ENCODE peak calls at places on chromosomes 11 and 22, in six cellular contexts. C is Panc1, D is K562, S is HCT116, L is HepG2, T is GM12878. Q is an unnamed sample.

GRCh38 chr11:20668844-20669832 is at the start of gene NELL1:
- DNase-seq in D (no peak), T (no peak), L (no peak), S (no peak), C (no peak), Q (peak; percentile 79)

GRCh38 chr11:66479741-66480115 is 506 bp upstream of the DPP3 start:
- DNase-seq in D (no peak), T (no peak), C (peak; percentile 30), S (no peak), L (peak; percentile 71), Q (no peak)

GRCh38 chr11:49302360-49302759 is 94.0 kb upstream of the FOLH1 start:
- DNase-seq in C (no peak), D (no peak), T (no peak), S (no peak), L (no peak), Q (no peak)

GRCh38 chr11:133956650-133957633 is at the start of gene IGSF9B:
- DNase-seq in D (peak; percentile 46), L (no peak), C (peak; percentile 17), S (peak; percentile 67), T (peak; percentile 49), Q (peak; percentile 98)

GRCh38 chr11:117610901-117611300 is 186.1 kb downstream of the DSCAML1 start:
- DNase-seq in C (no peak), S (no peak), D (no peak), L (no peak), T (no peak), Q (no peak)

GRCh38 chr11:2787816-2788750 is 88.3 kb upstream of the KCNQ1OT1 start:
- DNase-seq in C (no peak), T (no peak), D (no peak), S (no peak), L (peak; percentile 61), Q (no peak)

GRCh38 chr11:208917-209260 is 1.4 kb downstream of the RIC8A start:
- DNase-seq in C (no peak), S (no peak), L (no peak), T (no peak), D (no peak), Q (no peak)

GRCh38 chr11:66529655-66530054 is 16.2 kb downstream of the ZDHHC24 start:
- DNase-seq in D (no peak), T (no peak), C (no peak), S (no peak), L (no peak), Q (no peak)

GRCh38 chr11:132349806-132350733 is 979.7 kb downstream of the NTM start:
- DNase-seq in L (no peak), T (no peak), C (no peak), D (no peak), S (no peak), Q (no peak)

GRCh38 chr11:98565311-98565710 is 455.4 kb upstream of the CNTN5 start:
- DNase-seq in S (no peak), D (no peak), T (no peak), C (no peak), L (no peak), Q (no peak)

GRCh38 chr11:16856022-16856471 is 117.6 kb downstream of the C11orf58 start:
- DNase-seq in T (no peak), L (no peak), C (no peak), S (no peak), D (no peak), Q (no peak)
- TF ChIP-seq SIN3A in T (no peak), L (no peak), C (no peak), S (no peak), D (no peak), Q (no peak)

GRCh38 chr11:119583585-119583984 is 145.4 kb downstream of the NECTIN1 start:
- DNase-seq in S (no peak), D (no peak), C (no peak), L (no peak), T (no peak), Q (no peak)
- TF ChIP-seq CTCF in S (no peak), D (peak; percentile 66), C (peak; percentile 62), L (no peak), T (peak; percentile 18), Q (peak; percentile 52)

DNA sequence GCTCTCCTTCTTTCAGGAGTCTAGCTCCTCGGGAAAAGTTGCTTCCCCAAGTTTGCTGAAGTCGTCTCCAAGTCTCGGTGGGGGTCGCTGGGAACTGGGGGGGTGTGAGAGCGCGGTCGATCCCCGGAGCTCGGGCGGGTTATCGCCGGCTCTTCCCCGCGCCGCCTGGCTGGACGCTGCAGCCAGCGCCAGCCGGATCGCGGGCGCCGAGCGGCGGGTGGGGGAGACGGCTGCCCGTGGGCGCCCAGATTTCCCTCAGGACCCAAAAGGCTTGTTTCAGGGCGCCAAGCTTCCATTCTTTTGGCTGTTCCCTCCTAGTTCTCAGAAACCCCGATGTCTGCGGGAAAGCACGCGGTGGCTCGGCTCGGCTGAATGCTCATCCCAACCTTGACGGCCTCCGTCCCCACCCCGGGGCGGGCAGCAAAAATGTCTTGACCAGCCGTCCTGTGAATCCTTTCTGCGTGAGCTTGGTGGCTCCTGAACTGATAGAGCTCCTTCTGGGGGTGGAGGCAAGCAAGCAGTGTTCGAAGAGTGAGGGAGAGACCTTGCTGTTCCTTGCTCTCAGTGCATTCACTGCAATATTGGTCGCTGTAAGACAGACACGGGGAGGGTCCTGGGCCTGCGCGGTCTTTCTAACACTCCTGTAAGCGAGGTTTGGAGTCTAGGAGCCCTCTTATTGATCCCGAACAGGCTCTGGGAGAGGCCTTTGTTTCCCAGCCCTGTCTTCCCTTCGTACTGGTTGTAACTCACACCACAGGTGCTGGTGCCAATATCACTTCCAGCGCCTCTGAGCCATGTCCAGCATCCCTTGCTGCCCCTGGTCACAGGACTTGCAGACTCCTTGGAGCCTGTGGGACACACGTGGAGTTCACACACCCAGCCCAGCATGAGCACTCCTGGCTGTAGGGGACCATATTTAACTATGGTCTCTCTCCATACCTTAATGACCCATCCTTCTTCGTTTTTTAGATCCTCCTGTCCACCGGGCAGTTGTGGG is 1.8 kb downstream of the ZBTB16 start:
- DNase-seq in T (no peak), C (no peak), D (no peak), S (no peak), L (no peak), Q (peak; percentile 72)
- H3K27ac ChIP-seq in T (no peak overlapping the region), C (no peak overlapping the region), D (no peak overlapping the region), S (no peak overlapping the region), L (no peak overlapping the region), Q (no peak overlapping the region)

GRCh38 chr22:46145896-46146295 is 4.4 kb upstream of the PPARA start:
- DNase-seq in D (no peak), L (no peak), S (no peak), T (no peak), C (no peak), Q (no peak)

GRCh38 chr22:46142548-46143490 is 7.5 kb upstream of the PPARA start:
- DNase-seq in T (no peak), C (no peak), L (no peak), S (no peak), D (no peak), Q (no peak)

GRCh38 chr22:46140989-46141928 is 9.1 kb upstream of the PPARA start:
- DNase-seq in C (no peak), D (no peak), L (no peak), T (no peak), S (no peak), Q (no peak)

GRCh38 chr22:46145361-46145851 is 4.9 kb upstream of the PPARA start:
- DNase-seq in T (no peak), C (no peak), D (no peak), S (no peak), L (no peak), Q (no peak)

GRCh38 chr22:46143491-46144147 is 6.7 kb upstream of the PPARA start:
- DNase-seq in T (no peak), S (no peak), D (no peak), L (no peak), C (no peak), Q (no peak)
- TF ChIP-seq SIN3A in T (no peak), S (no peak), D (no peak), L (no peak), C (no peak), Q (no peak)